ENCODE peak calls at places on chromosomes 16 and 17, in nine cellular contexts. N is tibial nerve, H is astrocyte of the spinal cord, A is fibroblast of mammary gland, F is heart right ventricle, D is mesothelial cell of epicardium, Y is fibroblast of lung, J is HFFc6, O is nephron progenitor cell. K is an unnamed sample.
A peak's percentile ranks its signal among the peaks of the same experiment; 100 is the strongest.

GRCh38 chr16:84307209-84307954 is 12.7 kb downstream of the WFDC1 start:
- DNase-seq in A (no peak), F (no peak), D (no peak), Y (no peak), O (no peak), N (no peak), H (no peak), J (no peak), K (no peak)

GRCh38 chr17:50037321-50038107 is 18.4 kb upstream of the ITGA3 start:
- DNase-seq in A (peak; percentile 87), O (no peak), J (peak; percentile 81), Y (peak; percentile 81), D (no peak), N (no peak), H (peak; percentile 82), F (no peak), K (no peak)

GRCh38 chr16:54522596-54522995 is 236.0 kb upstream of the IRX3 start:
- DNase-seq in J (no peak), A (peak; percentile 84), N (no peak), H (peak; percentile 42), D (no peak), Y (no peak), O (no peak), F (peak; percentile 56), K (no peak)

GRCh38 chr17:79732804-79733691 is 2.3 kb downstream of the ENPP7 start:
- DNase-seq in Y (no peak), D (no peak), O (no peak), F (no peak), A (no peak), J (no peak), N (peak; percentile 17), H (no peak), K (no peak)

GRCh38 chr17:17990282-17990681 is 17.6 kb downstream of the DRC3 start:
- DNase-seq in J (peak; percentile 23), F (no peak), N (no peak), A (no peak), Y (peak; percentile 8), O (no peak), D (no peak), H (no peak), K (no peak)

GRCh38 chr16:31223044-31223443 is 6.1 kb upstream of the PYDC1 start:
- DNase-seq in F (no peak), Y (no peak), A (no peak), H (no peak), D (no peak), O (no peak), N (no peak), J (no peak), K (no peak)

GRCh38 chr16:84585886-84586285 is 32.0 kb downstream of the COTL1 start:
- DNase-seq in J (no peak), D (no peak), N (no peak), F (no peak), H (no peak), Y (no peak), O (peak; percentile 47), A (no peak), K (no peak)

GRCh38 chr16:80189481-80190163 is 351.2 kb upstream of the DYNLRB2 start:
- DNase-seq in Y (no peak), N (no peak), F (no peak), A (no peak), J (no peak), O (no peak), D (no peak), H (no peak), K (no peak)

GRCh38 chr16:9791566-9791965 is 390.7 kb downstream of the GRIN2A start:
- DNase-seq in N (no peak), H (no peak), Y (no peak), D (no peak), J (no peak), F (no peak), A (no peak), O (no peak), K (no peak)

GRCh38 chr16:35570946-35571345 is 2111.5 kb downstream of the TP53TG3F start:
- DNase-seq in F (no peak), H (no peak), J (no peak), Y (no peak), A (no peak), N (no peak), D (no peak), O (no peak), K (no peak)

GRCh38 chr16:55563797-55564196 is 2.7 kb upstream of the CAPNS2 start:
- DNase-seq in H (no peak), F (no peak), J (no peak), A (no peak), Y (no peak), O (no peak), N (no peak), D (no peak), K (no peak)

GRCh38 chr16:1420111-1420539 is 422 bp downstream of the UQCC4 start:
- DNase-seq in D (no peak), N (no peak), Y (no peak), F (no peak), A (no peak), H (no peak), O (no peak), J (no peak), K (no peak)

GRCh38 chr17:42266918-42267766 is 9.0 kb downstream of the STAT5B start:
- DNase-seq in F (no peak), A (peak; percentile 95), D (no peak), J (peak; percentile 96), H (peak; percentile 82), N (no peak), Y (peak; percentile 87), O (no peak), K (no peak)

GRCh38 chr17:55037828-55038227 is 69.3 kb downstream of the STXBP4 start:
- DNase-seq in D (no peak), Y (no peak), A (no peak), F (no peak), J (no peak), O (no peak), N (no peak), H (no peak), K (no peak)

GRCh38 chr17:39244600-39245570 is 19.1 kb upstream of the STAC2 start:
- DNase-seq in Y (peak; percentile 64), H (peak; percentile 84), O (peak; percentile 94), A (peak; percentile 77), F (peak; percentile 86), J (peak; percentile 55), N (peak; percentile 96), D (peak; percentile 95), K (peak; percentile 96)

GRCh38 chr17:12987120-12987519 is 30.7 kb downstream of the ELAC2 start:
- DNase-seq in D (no peak), F (no peak), O (peak; percentile 14), A (no peak), Y (no peak), J (no peak), H (no peak), N (no peak), K (no peak)

GRCh38 chr16:75065149-75065807 is 51.3 kb downstream of the LDHD start:
- DNase-seq in D (no peak), O (no peak), F (no peak), J (no peak), A (no peak), Y (no peak), H (no peak), N (no peak), K (no peak)

DNA sequence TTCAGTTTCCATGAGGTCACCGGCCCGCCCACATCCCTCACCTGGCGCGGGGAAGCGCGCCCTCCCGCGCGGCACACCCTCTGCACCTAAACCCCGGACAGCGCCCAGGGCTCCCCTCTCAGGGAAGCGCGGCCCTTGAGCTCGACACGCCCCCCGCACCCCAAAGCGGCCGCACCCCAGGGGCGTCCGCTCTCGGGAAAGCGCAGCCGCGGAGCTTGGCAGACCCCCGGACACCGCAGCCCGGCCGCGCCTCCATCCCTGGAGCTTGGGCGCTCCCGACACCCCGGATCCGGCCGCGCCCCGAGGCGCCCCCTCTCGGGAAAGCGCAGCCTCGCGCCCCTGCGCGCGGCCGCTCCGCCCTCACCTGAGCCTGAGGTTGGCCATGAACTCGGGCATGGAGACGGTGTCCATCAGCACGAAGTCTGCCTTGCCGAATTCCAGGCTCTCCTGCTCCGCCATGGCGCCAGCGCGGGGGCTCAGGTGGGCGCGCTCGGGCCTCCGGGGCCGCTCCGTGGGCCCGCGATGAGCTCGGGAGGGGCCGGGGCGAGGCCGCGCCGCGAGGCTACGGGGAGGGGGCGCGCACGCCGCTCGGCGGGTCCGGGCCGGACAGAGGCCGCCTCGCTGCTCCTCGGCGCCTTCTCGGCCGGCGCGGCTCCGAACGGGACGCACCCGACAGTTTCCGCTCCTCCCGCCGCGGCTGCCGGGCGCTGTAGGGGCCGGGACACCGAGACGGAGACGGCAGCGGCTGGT is at the start of gene MYO1D:
- DNase-seq in F (peak; percentile 29), Y (no peak), N (peak; percentile 29), J (no peak), D (peak; percentile 75), A (no peak), O (peak; percentile 65), H (no peak), K (peak; percentile 24)
- TF ChIP-seq CTCF in F (peak; percentile 49), Y (peak; percentile 49), N (peak; percentile 38), J (peak; percentile 72), D (peak; percentile 38), A (no peak), O (peak; percentile 25), H (peak; percentile 34), K (no peak)

DNA sequence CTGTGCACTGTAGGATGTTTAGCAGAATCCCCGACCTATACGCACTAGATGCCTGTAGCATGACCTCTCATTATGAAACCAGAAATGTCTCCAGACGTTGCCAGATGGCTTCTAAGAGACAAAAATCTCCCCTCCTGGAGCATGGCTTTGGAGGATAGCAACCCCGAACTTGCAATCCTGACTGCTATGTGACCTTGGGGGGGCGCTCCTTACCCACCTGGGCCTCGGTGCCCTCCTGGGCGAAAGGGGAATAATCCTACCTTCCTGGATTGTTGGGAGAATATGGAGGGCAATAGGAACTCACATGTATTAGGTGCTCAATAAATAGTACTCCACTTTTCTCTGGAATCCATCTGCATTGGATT is 8.1 kb downstream of the MRM1 start:
- DNase-seq in H (no peak), F (no peak), N (no peak), D (no peak), Y (no peak), O (no peak), A (no peak), J (no peak), K (no peak)
- TF ChIP-seq CTCF in H (no peak), F (no peak), N (no peak), D (no peak), Y (no peak), O (no peak), A (no peak), J (no peak), K (no peak)

GRCh38 chr17:30378191-30378796 is 433 bp upstream of the CPD start:
- DNase-seq in J (no peak), O (peak; percentile 23), Y (peak; percentile 23), N (no peak), A (no peak), H (no peak), D (no peak), F (peak; percentile 15), K (no peak)
- TF ChIP-seq CTCF in J (no peak), O (no peak), Y (no peak), N (no peak), A (no peak), H (no peak), D (no peak), F (no peak), K (no peak)

DNA sequence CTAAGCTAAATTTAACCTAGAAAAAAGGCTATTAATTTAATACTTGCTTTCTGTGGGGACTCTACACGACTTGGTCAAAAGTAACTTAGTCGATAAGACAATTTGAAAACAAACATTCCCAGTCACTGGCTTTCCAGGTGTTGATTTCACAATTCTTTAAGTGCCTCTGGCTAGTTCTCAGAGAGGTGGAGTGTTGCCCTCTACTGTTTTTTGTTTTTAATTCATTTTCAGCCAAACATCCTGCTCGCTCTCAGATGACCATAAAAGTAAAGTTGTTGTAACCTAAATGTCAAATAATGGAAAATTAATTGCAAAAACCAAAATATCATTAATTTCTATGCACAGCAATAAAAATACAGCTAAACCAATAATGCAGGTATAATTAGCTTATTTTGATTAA is 107.1 kb downstream of the MYO1D start:
- DNase-seq in Y (no peak), N (no peak), A (peak; percentile 8), H (no peak), F (no peak), J (no peak), D (no peak), O (no peak), K (no peak)
- TF ChIP-seq CTCF in Y (no peak), N (no peak), A (no peak), H (no peak), F (no peak), J (peak; percentile 14), D (no peak), O (peak; percentile 8), K (no peak)